ENCODE peak calls at places on chromosomes 7 and 10, in seven cellular contexts. K, H, A, U, C, B and R are unnamed samples.

GRCh38 chr10:78552261-78552811 is 516.4 kb upstream of the ZMIZ1 start:
- DNase-seq in A (peak; percentile 81), U (no peak), H (no peak), C (peak; percentile 94), K (no peak), B (no peak), R (no peak)

GRCh38 chr10:29951441-29951931 is 107.9 kb downstream of the JCAD start:
- DNase-seq in K (no peak), A (no peak), B (no peak), C (peak; percentile 41), H (no peak), U (no peak), R (no peak)

GRCh38 chr10:70355234-70356021 is 27.0 kb downstream of the LRRC20 start:
- DNase-seq in U (peak; percentile 42), C (no peak), H (no peak), A (peak; percentile 35), K (no peak), B (no peak), R (no peak)

GRCh38 chr7:130141161-130141857 is 63.9 kb downstream of the TMEM209 start:
- DNase-seq in H (no peak), C (peak; percentile 70), K (no peak), B (peak; percentile 50), U (peak; percentile 51), A (peak; percentile 95), R (peak; percentile 68)

GRCh38 chr10:93859049-93859655 is 34.6 kb upstream of the SLC35G1 start:
- DNase-seq in C (no peak), H (no peak), A (no peak), U (no peak), B (no peak), K (no peak), R (no peak)

GRCh38 chr7:117385340-117386124 is 41.8 kb downstream of the ASZ1 start:
- DNase-seq in C (no peak), B (no peak), H (peak; percentile 55), K (no peak), U (no peak), A (no peak), R (no peak)

GRCh38 chr7:37431413-37431812 is 17.3 kb downstream of the ELMO1 start:
- DNase-seq in B (no peak), H (no peak), C (no peak), A (no peak), U (no peak), K (no peak), R (no peak)

GRCh38 chr7:149209518-149210269 is 14.3 kb downstream of the ZNF282 start:
- DNase-seq in A (peak; percentile 25), B (peak; percentile 70), C (no peak), U (peak; percentile 83), K (peak; percentile 95), H (no peak), R (no peak)

GRCh38 chr10:61120805-61121204 is 176.8 kb upstream of the RHOBTB1 start:
- DNase-seq in C (no peak), A (no peak), H (no peak), B (no peak), K (no peak), U (no peak), R (no peak)

GRCh38 chr10:59181668-59182067 is 5.2 kb downstream of the PHYHIPL start:
- DNase-seq in K (peak; percentile 29), U (no peak), H (peak; percentile 71), B (no peak), A (no peak), C (no peak), R (peak; percentile 9)

GRCh38 chr7:147400221-147400689 is 1190.3 kb upstream of the C7orf33 start:
- DNase-seq in U (no peak), H (no peak), A (no peak), C (no peak), K (no peak), B (no peak), R (no peak)

GRCh38 chr7:48424731-48425130 is 253.5 kb downstream of the ABCA13 start:
- DNase-seq in A (no peak), C (no peak), H (peak; percentile 74), B (no peak), K (no peak), U (no peak), R (no peak)

GRCh38 chr7:142811154-142811737 is 40.5 kb downstream of the PRSS2 start:
- DNase-seq in U (no peak), A (no peak), H (peak; percentile 49), K (no peak), C (no peak), B (no peak), R (no peak)

GRCh38 chr7:47366211-47366610 is 215.7 kb downstream of the TNS3 start:
- DNase-seq in C (no peak), B (no peak), A (no peak), U (no peak), K (no peak), H (no peak), R (no peak)

GRCh38 chr7:35624299-35625186 is 70.4 kb downstream of the HERPUD2 start:
- DNase-seq in U (peak; percentile 23), C (no peak), K (peak; percentile 50), H (peak; percentile 71), B (peak; percentile 14), A (no peak), R (peak; percentile 26)

GRCh38 chr7:68744036-68744435 is 854.2 kb upstream of the AUTS2 start:
- DNase-seq in A (no peak), K (no peak), H (no peak), C (no peak), U (no peak), B (no peak), R (no peak)

GRCh38 chr7:100897111-100897608 is 1.5 kb upstream of the ACHE start:
- DNase-seq in B (peak; percentile 73), H (no peak), U (peak; percentile 57), K (peak; percentile 57), A (peak; percentile 87), C (no peak), R (peak; percentile 67)

GRCh38 chr10:128186959-128187787 is 61.0 kb upstream of the MKI67 start:
- DNase-seq in H (no peak), U (peak; percentile 22), A (no peak), K (no peak), C (peak; percentile 19), B (no peak), R (no peak)

GRCh38 chr7:23938937-23939552 is 229.0 kb downstream of the STK31 start:
- DNase-seq in A (no peak), U (peak; percentile 4), K (peak; percentile 30), B (no peak), H (peak; percentile 89), C (no peak), R (peak; percentile 18)

GRCh38 chr10:107487284-107487683 is 322.8 kb upstream of the SORCS1 start:
- DNase-seq in H (no peak), U (no peak), A (no peak), B (no peak), K (no peak), C (no peak), R (no peak)

GRCh38 chr7:1541431-1542162 is 11.1 kb downstream of the MAFK start:
- DNase-seq in U (no peak), B (no peak), C (peak; percentile 18), H (no peak), K (no peak), A (peak; percentile 73), R (no peak)

GRCh38 chr7:105675873-105676484 is 94.7 kb upstream of the EFCAB10 start:
- DNase-seq in A (no peak), B (peak; percentile 46), C (no peak), H (no peak), U (peak; percentile 66), K (no peak), R (no peak)

GRCh38 chr7:104275900-104276299 is 52.5 kb upstream of the LHFPL3 start:
- DNase-seq in A (no peak), B (no peak), H (peak; percentile 7), K (no peak), U (no peak), C (no peak), R (no peak)

GRCh38 chr7:134448359-134449229 is 10.3 kb downstream of the AKR1B1 start:
- DNase-seq in C (no peak), B (no peak), H (peak; percentile 77), U (no peak), K (peak; percentile 86), A (no peak), R (no peak)

GRCh38 chr7:36686499-36686898 is 37.8 kb downstream of the AOAH start:
- DNase-seq in C (no peak), B (peak; percentile 36), A (no peak), K (peak; percentile 38), U (peak; percentile 62), H (peak; percentile 56), R (no peak)

GRCh38 chr10:28302012-28302667 is 724 bp downstream of the MPP7 start:
- DNase-seq in B (no peak), U (no peak), H (no peak), C (peak; percentile 56), A (no peak), K (no peak), R (no peak)

GRCh38 chr7:1314021-1314907 is 81.6 kb downstream of the UNCX start:
- DNase-seq in K (no peak), U (no peak), H (no peak), C (no peak), A (peak; percentile 63), B (no peak), R (no peak)

GRCh38 chr10:36344816-36345215 is 702.7 kb upstream of the FZD8 start:
- DNase-seq in B (no peak), K (no peak), A (no peak), U (no peak), H (no peak), C (no peak), R (no peak)

GRCh38 chr10:18437486-18437885 is 213.9 kb downstream of the NSUN6 start:
- DNase-seq in U (no peak), H (no peak), K (no peak), B (no peak), A (no peak), C (no peak), R (no peak)

GRCh38 chr7:22420008-22420407 is 63.1 kb upstream of the RAPGEF5 start:
- DNase-seq in K (no peak), B (no peak), U (no peak), A (no peak), H (no peak), C (no peak), R (no peak)

GRCh38 chr10:91590904-91591791 is 41.7 kb downstream of the PPP1R3C start:
- DNase-seq in B (no peak), C (peak; percentile 76), A (peak; percentile 94), H (peak; percentile 39), K (peak; percentile 34), U (no peak), R (no peak)

GRCh38 chr10:24721254-24722106 is 2.2 kb downstream of the ARHGAP21 start:
- DNase-seq in U (no peak), C (no peak), B (no peak), H (no peak), K (no peak), A (peak; percentile 81), R (peak; percentile 30)

GRCh38 chr7:41984888-41985287 is 252.1 kb downstream of the GLI3 start:
- DNase-seq in A (no peak), K (peak; percentile 61), U (no peak), C (no peak), H (peak; percentile 53), B (no peak), R (no peak)

GRCh38 chr7:5690931-5691461 is 90.5 kb downstream of the RNF216 start:
- DNase-seq in A (peak; percentile 82), C (no peak), U (peak; percentile 29), K (no peak), B (no peak), H (no peak), R (no peak)

GRCh38 chr7:130489140-130489967 is 2.5 kb upstream of the MEST start:
- DNase-seq in A (no peak), B (no peak), U (no peak), C (no peak), H (no peak), K (peak; percentile 69), R (no peak)